ENCODE peak calls at places on chromosomes 16 and 17, in five cellular contexts. P, N, L, T and D are unnamed samples. For H3K36me3 and H3K9me3, the result is how much of the 10 kb centered on the place peaks cover.

GRCh38 chr17:17186051-17186450 is 20.1 kb downstream of the PLD6 start:
- DNase-seq in P (no peak), N (no peak), T (no peak), L (no peak), D (peak)

GRCh38 chr17:74935585-74936469 is at the start of gene OTOP3:
- DNase-seq in T (peak), N (peak), P (no peak), L (no peak), D (no peak)

GRCh38 chr16:10976663-10977062 is 32.3 kb downstream of the CLEC16A start:
- DNase-seq in T (peak), N (no peak), L (no peak), P (no peak), D (no peak)

GRCh38 chr17:78130439-78131101 is at the start of gene TMC8:
- DNase-seq in P (no peak), L (peak), N (peak), T (no peak), D (no peak)

GRCh38 chr16:80260906-80261311 is 279.9 kb upstream of the DYNLRB2 start:
- DNase-seq in P (no peak), L (no peak), T (no peak), N (no peak), D (no peak)

GRCh38 chr17:15651583-15652110 is 32.1 kb upstream of the FBXW10B start:
- DNase-seq in N (peak), T (peak), P (peak), L (peak), D (peak)

GRCh38 chr17:31495049-31495885 is 103.8 kb downstream of the RAB11FIP4 start:
- DNase-seq in P (no peak), L (no peak), T (no peak), N (no peak), D (no peak)

GRCh38 chr16:86387461-86388440 is 122.6 kb upstream of the FOXF1 start:
- DNase-seq in N (no peak), T (no peak), L (no peak), P (no peak), D (no peak)

GRCh38 chr17:81429813-81430510 is 34.7 kb downstream of the BAHCC1 start:
- DNase-seq in P (no peak), L (no peak), N (peak), T (no peak), D (no peak)

GRCh38 chr17:74972107-74972972 is at the start of gene HID1:
- DNase-seq in T (peak), P (no peak), N (peak), L (no peak), D (peak)

GRCh38 chr17:66450008-66450856 is 147.8 kb downstream of the PRKCA start:
- DNase-seq in P (no peak), T (no peak), L (no peak), N (peak), D (no peak)

GRCh38 chr17:77770331-77771105 is 188.0 kb upstream of the TNRC6C start:
- DNase-seq in L (no peak), P (no peak), N (peak), T (no peak), D (no peak)

GRCh38 chr17:2151634-2152033 is 96.7 kb downstream of the HIC1 start:
- DNase-seq in N (peak), P (no peak), L (no peak), T (no peak), D (no peak)

GRCh38 chr17:81964081-81964849 is 3.3 kb upstream of the NOTUM start:
- DNase-seq in P (no peak), L (no peak), T (no peak), N (no peak), D (no peak)

GRCh38 chr17:73878923-73879322 is 234.7 kb upstream of the SDK2 start:
- DNase-seq in L (no peak), P (no peak), N (no peak), T (no peak), D (no peak)

GRCh38 chr17:2084129-2084765 is 29.3 kb downstream of the HIC1 start:
- DNase-seq in N (no peak), L (no peak), P (no peak), T (peak), D (no peak)

GRCh38 chr17:70076189-70076588 is 1.2 kb downstream of the KCNJ16 start:
- DNase-seq in P (no peak), N (no peak), T (no peak), L (no peak), D (no peak)

GRCh38 chr16:89643769-89644300 is 13.7 kb downstream of the CHMP1A start:
- DNase-seq in N (no peak), P (no peak), L (no peak), T (no peak), D (no peak)

GRCh38 chr16:52265446-52265861 is 281.5 kb downstream of the TOX3 start:
- DNase-seq in L (no peak), N (no peak), P (no peak), T (no peak), D (no peak)

GRCh38 chr17:3815122-3815521 is 14.1 kb upstream of the ITGAE start:
- DNase-seq in P (no peak), N (no peak), T (no peak), L (no peak), D (no peak)

GRCh38 chr17:3813171-3813570 is 12.2 kb upstream of the ITGAE start:
- DNase-seq in T (no peak), P (no peak), N (no peak), L (no peak), D (no peak)

GRCh38 chr17:3812284-3812683 is 11.3 kb upstream of the ITGAE start:
- DNase-seq in L (no peak), N (no peak), P (no peak), T (no peak), D (no peak)

GRCh38 chr17:3814361-3814760 is 13.4 kb upstream of the ITGAE start:
- DNase-seq in L (no peak), P (no peak), T (no peak), N (no peak), D (no peak)

GRCh38 chr17:3812771-3813170 is 11.8 kb upstream of the ITGAE start:
- DNase-seq in N (no peak), L (no peak), T (no peak), P (no peak), D (no peak)
- H3K36me3 ChIP-seq in N (half or more), L (half or more), T (half or more), P (half or more), D (under half)

DNA sequence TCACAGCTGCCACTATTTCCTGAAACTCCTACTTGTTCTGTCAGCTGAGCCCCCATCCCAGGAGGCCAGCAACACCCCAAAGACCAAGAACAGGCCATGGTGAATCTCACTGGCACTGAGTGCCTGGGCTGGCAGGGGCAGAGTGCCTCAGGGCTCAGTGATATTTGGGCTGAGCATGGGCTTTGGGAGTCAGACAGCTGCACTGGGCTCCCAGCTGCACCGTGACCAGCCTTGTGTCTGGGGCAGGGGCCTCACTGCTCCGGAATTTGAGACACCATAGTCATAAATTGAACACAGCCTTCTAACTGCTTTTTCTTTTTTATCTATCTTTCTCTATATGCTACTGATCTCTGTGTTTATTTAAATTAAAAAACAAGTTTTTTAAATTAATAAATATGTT is 1744.2 kb downstream of the TP53TG3F start:
- DNase-seq in L (no peak), N (no peak), T (no peak), P (no peak), D (no peak)
- H3K9me3 ChIP-seq in L (under half), N (half or more), T (under half), P (under half), D (under half)

GRCh38 chr16:606656-607307 is 16.9 kb downstream of the RAB40C start:
- DNase-seq in P (no peak), N (no peak), L (no peak), T (peak), D (no peak)
- H3K36me3 ChIP-seq in P (under half), N (under half), L (under half), T (under half), D (under half)

DNA sequence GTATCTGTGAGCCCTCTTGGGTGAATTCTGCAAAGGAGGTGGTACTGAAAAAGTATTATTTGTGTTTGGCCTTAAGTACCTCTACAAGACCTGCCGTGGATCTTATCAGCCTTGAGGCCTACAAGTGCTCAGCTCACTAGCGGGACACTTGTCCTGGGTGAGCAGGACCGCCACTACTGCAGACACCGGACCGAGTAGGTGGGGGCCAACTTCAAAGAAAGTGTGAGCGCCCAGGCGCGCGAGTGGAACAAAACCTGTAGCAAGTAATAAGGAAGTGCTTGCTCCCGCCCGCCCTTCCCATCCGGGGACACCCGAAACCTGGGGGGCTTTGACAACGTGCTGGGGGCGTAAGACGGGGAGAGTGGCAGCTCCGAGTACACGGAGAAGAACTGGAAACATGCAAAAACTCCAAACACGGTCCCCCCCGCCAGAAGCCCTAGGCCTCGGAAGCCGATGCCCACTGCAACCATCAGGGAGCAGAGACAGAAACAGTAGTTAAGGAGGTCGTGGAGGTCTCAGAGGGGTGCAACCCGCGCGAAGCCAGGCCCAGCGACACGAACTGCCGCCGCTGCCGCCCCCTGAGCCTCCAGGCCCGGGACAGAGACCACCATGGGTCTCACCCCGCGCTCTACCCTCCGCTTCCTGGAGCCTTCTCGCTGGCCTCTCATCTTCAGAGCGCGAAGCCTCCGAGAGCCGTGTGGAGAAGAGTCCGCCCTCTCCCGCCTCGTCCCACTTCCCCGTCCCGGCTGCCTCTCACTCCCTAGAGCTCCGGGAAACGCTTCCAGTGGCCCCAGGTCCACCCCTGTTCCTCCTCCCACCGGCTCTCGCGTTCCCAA is 563 bp downstream of the CNOT1 start:
- DNase-seq in L (peak), T (peak), P (peak), N (peak), D (peak)
- H3K9me3 ChIP-seq in L (under half), T (under half), P (under half), N (under half), D (under half)

DNA sequence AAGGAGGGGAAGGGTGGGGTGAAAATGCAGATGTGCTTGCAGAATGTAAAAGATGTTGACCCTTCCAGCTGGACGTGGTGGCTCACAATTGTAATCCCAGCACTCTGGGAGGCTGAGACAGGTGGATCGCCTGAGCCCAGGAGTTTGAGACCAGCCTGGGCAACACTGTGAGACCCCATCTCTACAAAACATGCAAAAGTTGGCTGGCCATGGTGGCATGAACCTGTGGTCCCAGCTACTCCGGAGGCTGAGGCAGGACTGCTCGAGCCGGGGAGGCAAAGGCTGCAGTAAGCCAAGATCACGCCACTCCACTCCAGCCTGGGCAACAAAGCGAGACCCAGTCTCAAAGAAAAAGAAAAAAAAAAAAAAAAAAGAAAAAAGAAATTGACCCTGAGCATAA is 17.8 kb downstream of the ATP1B2 start:
- DNase-seq in P (no peak), N (no peak), T (no peak), L (no peak), D (no peak)
- H3K36me3 ChIP-seq in P (half or more), N (under half), T (under half), L (half or more), D (under half)

GRCh38 chr16:62913333-62913732 is 877.1 kb upstream of the CDH8 start:
- DNase-seq in L (no peak), T (no peak), N (no peak), P (no peak), D (no peak)
- H3K9me3 ChIP-seq in L (under half), T (under half), N (under half), P (under half), D (under half)

GRCh38 chr17:4179071-4179470 is 36.1 kb downstream of the CYB5D2 start:
- DNase-seq in N (no peak), T (no peak), P (no peak), L (no peak), D (no peak)

GRCh38 chr17:4177732-4178131 is 34.7 kb downstream of the CYB5D2 start:
- DNase-seq in P (no peak), T (no peak), N (no peak), L (no peak), D (no peak)

GRCh38 chr17:4178651-4179050 is 35.7 kb downstream of the CYB5D2 start:
- DNase-seq in N (no peak), L (no peak), T (no peak), P (no peak), D (no peak)

GRCh38 chr17:4175921-4176802 is 33.2 kb downstream of the CYB5D2 start:
- DNase-seq in P (no peak), T (no peak), N (no peak), L (no peak), D (no peak)

DNA sequence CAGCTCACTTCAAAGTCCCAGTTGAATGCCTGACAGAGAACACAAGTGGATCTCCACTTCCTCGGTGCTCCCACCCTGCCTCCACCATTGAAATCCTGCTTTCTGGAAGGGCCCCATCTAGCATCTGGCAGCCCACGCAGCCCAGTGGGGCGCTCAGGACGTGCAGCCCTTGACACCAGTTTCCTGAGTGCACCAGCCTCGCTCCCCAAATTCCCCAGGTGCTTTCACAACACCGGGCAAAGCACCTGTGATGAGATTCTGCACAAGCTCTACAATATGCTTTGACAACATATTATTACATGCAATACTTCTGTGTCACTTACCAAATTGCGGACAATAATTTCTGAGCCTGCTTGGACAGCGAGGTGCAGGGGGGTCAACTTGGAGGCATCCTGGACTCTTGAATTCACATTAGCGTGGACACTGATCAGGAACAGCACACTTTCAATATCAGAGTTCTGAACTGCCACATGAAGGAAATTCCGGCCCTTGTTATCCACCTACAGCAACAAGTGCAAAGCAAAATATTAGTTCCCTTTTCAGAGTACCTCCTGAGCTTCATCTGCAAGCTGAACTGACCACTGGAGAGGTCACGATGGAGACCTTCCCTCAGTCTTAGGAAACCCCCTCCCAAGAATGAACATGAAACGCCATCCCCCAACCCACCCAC is 33.9 kb downstream of the CYB5D2 start:
- DNase-seq in T (no peak), N (no peak), L (no peak), P (no peak), D (no peak)
- H3K36me3 ChIP-seq in T (half or more), N (half or more), L (half or more), P (half or more), D (under half)